ENCODE peak calls at places on chromosomes 5 and 9, in ten cellular contexts. T, E, F, D, Q, M, H, W, X and S are unnamed samples.

GRCh38 chr5:153153086-153153485 is 337.4 kb upstream of the GRIA1 start:
- DNase-seq in T (no peak), E (no peak), F (no peak), D (no peak), Q (no peak), M (no peak), H (peak; percentile 52), W (no peak), X (no peak), S (no peak)

GRCh38 chr5:98432378-98432777 is 341.1 kb upstream of the RGMB start:
- DNase-seq in T (no peak), E (no peak), F (no peak), D (no peak), Q (no peak), M (no peak), H (no peak), W (peak; percentile 23), X (no peak), S (no peak)

GRCh38 chr9:19102181-19102630 is 498 bp downstream of the HAUS6 start:
- DNase-seq in T (no peak), E (no peak), F (peak; percentile 52), D (peak; percentile 55), Q (peak; percentile 41), M (no peak), H (peak; percentile 36), W (peak; percentile 65), X (no peak), S (no peak)

GRCh38 chr9:85605905-85606304 is 135.8 kb downstream of the AGTPBP1 start:
- DNase-seq in T (no peak), E (no peak), F (no peak), D (no peak), Q (no peak), M (no peak), H (no peak), W (no peak), X (no peak), S (no peak)

GRCh38 chr5:93748875-93749397 is 7.5 kb upstream of the POU5F2 start:
- DNase-seq in T (no peak), E (no peak), F (peak; percentile 10), D (no peak), Q (no peak), M (no peak), H (no peak), W (no peak), X (no peak), S (no peak)

GRCh38 chr5:60652206-60652605 is 47.8 kb downstream of the DEPDC1B start:
- DNase-seq in T (no peak), E (no peak), F (no peak), D (peak; percentile 90), Q (no peak), M (peak; percentile 16), H (peak; percentile 93), W (peak; percentile 29), X (no peak), S (no peak)

GRCh38 chr9:111794837-111795556 is at the start of gene SHOC1:
- DNase-seq in T (no peak), E (no peak), F (no peak), D (no peak), Q (no peak), M (no peak), H (no peak), W (no peak), X (no peak), S (no peak)

GRCh38 chr9:14348241-14349140 is 34.5 kb upstream of the NFIB start:
- DNase-seq in T (no peak), E (no peak), F (no peak), D (no peak), Q (no peak), M (no peak), H (peak; percentile 58), W (peak; percentile 59), X (no peak), S (no peak)

GRCh38 chr9:107212613-107213012 is 70.5 kb upstream of the RAD23B start:
- DNase-seq in T (no peak), E (no peak), F (no peak), D (no peak), Q (no peak), M (no peak), H (no peak), W (no peak), X (no peak), S (no peak)

GRCh38 chr5:5156461-5157082 is 16.4 kb downstream of the ADAMTS16 start:
- DNase-seq in T (no peak), E (no peak), F (no peak), D (no peak), Q (no peak), M (no peak), H (no peak), W (no peak), X (no peak), S (no peak)

GRCh38 chr9:3205421-3206095 is 320.2 kb downstream of the RFX3 start:
- DNase-seq in T (no peak), E (no peak), F (no peak), D (no peak), Q (no peak), M (no peak), H (no peak), W (no peak), X (no peak), S (no peak)

GRCh38 chr9:12554636-12555035 is 138.5 kb upstream of the TYRP1 start:
- DNase-seq in T (no peak), E (no peak), F (no peak), D (peak; percentile 3), Q (no peak), M (no peak), H (peak; percentile 1), W (peak; percentile 41), X (no peak), S (no peak)

GRCh38 chr5:50435131-50435530 is 6.0 kb downstream of the EMB start:
- DNase-seq in T (no peak), E (no peak), F (peak; percentile 31), D (no peak), Q (no peak), M (no peak), H (no peak), W (no peak), X (no peak), S (no peak)

GRCh38 chr5:22314548-22314947 is 538.6 kb downstream of the CDH12 start:
- DNase-seq in T (no peak), E (no peak), F (no peak), D (no peak), Q (no peak), M (no peak), H (no peak), W (no peak), X (no peak), S (no peak)

GRCh38 chr5:173331956-173332479 is 3.8 kb upstream of the STC2 start:
- DNase-seq in T (peak; percentile 36), E (peak; percentile 71), F (peak; percentile 85), D (peak; percentile 94), Q (peak; percentile 86), M (peak; percentile 55), H (peak; percentile 92), W (peak; percentile 83), X (peak; percentile 33), S (peak; percentile 95)

GRCh38 chr5:156354571-156354970 is 27.6 kb downstream of the SGCD start:
- DNase-seq in T (no peak), E (no peak), F (no peak), D (no peak), Q (no peak), M (no peak), H (no peak), W (no peak), X (no peak), S (no peak)

GRCh38 chr5:74355456-74355855 is 285.1 kb downstream of the ENC1 start:
- DNase-seq in T (no peak), E (no peak), F (no peak), D (no peak), Q (no peak), M (no peak), H (no peak), W (no peak), X (no peak), S (no peak)

GRCh38 chr9:68983797-68984419 is 30.0 kb downstream of the PRKACG start:
- DNase-seq in T (no peak), E (no peak), F (peak; percentile 14), D (no peak), Q (no peak), M (no peak), H (no peak), W (no peak), X (no peak), S (no peak)

GRCh38 chr5:64201986-64202385 is 36.3 kb downstream of the RNF180 start:
- DNase-seq in T (no peak), E (no peak), F (no peak), D (no peak), Q (no peak), M (no peak), H (no peak), W (no peak), X (no peak), S (no peak)

GRCh38 chr9:134515026-134515821 is 126.4 kb upstream of the COL5A1 start:
- DNase-seq in T (no peak), E (no peak), F (no peak), D (no peak), Q (no peak), M (peak; percentile 65), H (peak; percentile 35), W (no peak), X (no peak), S (no peak)

GRCh38 chr5:1473746-1474145 is 28.5 kb upstream of the SLC6A3 start:
- DNase-seq in T (no peak), E (no peak), F (no peak), D (no peak), Q (no peak), M (no peak), H (no peak), W (no peak), X (no peak), S (no peak)

GRCh38 chr5:963673-964531 is 44.7 kb upstream of the NKD2 start:
- DNase-seq in T (no peak), E (no peak), F (peak; percentile 94), D (no peak), Q (peak; percentile 80), M (no peak), H (peak; percentile 69), W (no peak), X (no peak), S (no peak)

GRCh38 chr9:37343724-37344123 is 78.8 kb upstream of the GRHPR start:
- DNase-seq in T (no peak), E (no peak), F (no peak), D (no peak), Q (no peak), M (no peak), H (no peak), W (no peak), X (no peak), S (no peak)

GRCh38 chr9:93589688-93590087 is 13.3 kb downstream of the PHF2 start:
- DNase-seq in T (no peak), E (no peak), F (no peak), D (no peak), Q (no peak), M (no peak), H (no peak), W (peak; percentile 13), X (no peak), S (no peak)

GRCh38 chr5:135993894-135994514 is 34.8 kb upstream of the TGFBI start:
- DNase-seq in T (no peak), E (no peak), F (no peak), D (peak; percentile 70), Q (no peak), M (no peak), H (peak; percentile 85), W (no peak), X (no peak), S (no peak)

GRCh38 chr9:129835860-129836223 is 584 bp downstream of the USP20 start:
- DNase-seq in T (no peak), E (no peak), F (no peak), D (peak; percentile 42), Q (no peak), M (no peak), H (no peak), W (no peak), X (no peak), S (no peak)

GRCh38 chr5:98603456-98603855 is 170.0 kb upstream of the RGMB start:
- DNase-seq in T (no peak), E (no peak), F (no peak), D (no peak), Q (no peak), M (no peak), H (no peak), W (no peak), X (no peak), S (no peak)

GRCh38 chr9:112945620-112946208 is 55.0 kb upstream of the SLC46A2 start:
- DNase-seq in T (no peak), E (no peak), F (no peak), D (no peak), Q (no peak), M (peak; percentile 19), H (no peak), W (peak; percentile 60), X (no peak), S (no peak)